ENCODE peak calls at places on chromosomes 2 and 18, in ten cellular contexts. One of them, this sample, is unnamed.

GRCh38 chr2:48900321-48901014 is 144.9 kb upstream of the LHCGR start:
- DNase-seq in right cardiac atrium: no peak
- DNase-seq in NCI-H748 treated with DMSO at 0.1 percent for 48 hours: no peak
- DNase-seq in H54: no peak
- DNase-seq in renal cortical epithelial cell: no peak
- DNase-seq in MCF 10A: no peak
- DNase-seq in C1 segment of cervical spinal cord: peak
- DNase-seq in NCI-H460: no peak
- DNase-seq in cardiac septum: no peak
- DNase-seq in activated CD4-positive, alpha-beta T cell treated with anti-CD3 and anti-CD28 coated beads for 4 hours: no peak
- DNase-seq in this sample: no peak

GRCh38 chr2:34705556-34706247 is 1106.6 kb upstream of the FAM98A start:
- DNase-seq in H54: no peak
- DNase-seq in NCI-H748 treated with DMSO at 0.1 percent for 48 hours: no peak
- DNase-seq in C1 segment of cervical spinal cord: no peak
- DNase-seq in activated CD4-positive, alpha-beta T cell treated with anti-CD3 and anti-CD28 coated beads for 4 hours: no peak
- DNase-seq in cardiac septum: no peak
- DNase-seq in NCI-H460: no peak
- DNase-seq in MCF 10A: no peak
- DNase-seq in right cardiac atrium: no peak
- DNase-seq in renal cortical epithelial cell: peak
- DNase-seq in this sample: no peak

GRCh38 chr18:36757081-36757480 is 71.7 kb downstream of the TPGS2 start:
- DNase-seq in NCI-H748 treated with DMSO at 0.1 percent for 48 hours: peak
- DNase-seq in renal cortical epithelial cell: peak
- DNase-seq in NCI-H460: peak
- DNase-seq in C1 segment of cervical spinal cord: no peak
- DNase-seq in MCF 10A: peak
- DNase-seq in H54: peak
- DNase-seq in cardiac septum: no peak
- DNase-seq in right cardiac atrium: no peak
- DNase-seq in activated CD4-positive, alpha-beta T cell treated with anti-CD3 and anti-CD28 coated beads for 4 hours: no peak
- DNase-seq in this sample: no peak

GRCh38 chr2:85549095-85549494 is 10.1 kb downstream of the MAT2A start:
- DNase-seq in H54: no peak
- DNase-seq in NCI-H748 treated with DMSO at 0.1 percent for 48 hours: no peak
- DNase-seq in right cardiac atrium: no peak
- DNase-seq in C1 segment of cervical spinal cord: no peak
- DNase-seq in cardiac septum: no peak
- DNase-seq in activated CD4-positive, alpha-beta T cell treated with anti-CD3 and anti-CD28 coated beads for 4 hours: no peak
- DNase-seq in renal cortical epithelial cell: no peak
- DNase-seq in NCI-H460: no peak
- DNase-seq in MCF 10A: no peak
- DNase-seq in this sample: no peak

GRCh38 chr18:67486534-67486933 is 30.0 kb downstream of the DSEL start:
- DNase-seq in NCI-H460: no peak
- DNase-seq in C1 segment of cervical spinal cord: no peak
- DNase-seq in MCF 10A: no peak
- DNase-seq in activated CD4-positive, alpha-beta T cell treated with anti-CD3 and anti-CD28 coated beads for 4 hours: no peak
- DNase-seq in NCI-H748 treated with DMSO at 0.1 percent for 48 hours: no peak
- DNase-seq in right cardiac atrium: no peak
- DNase-seq in renal cortical epithelial cell: no peak
- DNase-seq in cardiac septum: no peak
- DNase-seq in H54: no peak
- DNase-seq in this sample: no peak

GRCh38 chr2:74876081-74876886 is 42.4 kb downstream of the HK2 start:
- DNase-seq in NCI-H748 treated with DMSO at 0.1 percent for 48 hours: peak
- DNase-seq in MCF 10A: peak
- DNase-seq in renal cortical epithelial cell: peak
- DNase-seq in H54: peak
- DNase-seq in cardiac septum: no peak
- DNase-seq in right cardiac atrium: no peak
- DNase-seq in activated CD4-positive, alpha-beta T cell treated with anti-CD3 and anti-CD28 coated beads for 4 hours: peak
- DNase-seq in NCI-H460: peak
- DNase-seq in C1 segment of cervical spinal cord: peak
- DNase-seq in this sample: no peak

GRCh38 chr2:70957838-70958237 is 20.6 kb upstream of the ANKRD53 start:
- DNase-seq in NCI-H460: no peak
- DNase-seq in H54: no peak
- DNase-seq in renal cortical epithelial cell: no peak
- DNase-seq in right cardiac atrium: no peak
- DNase-seq in C1 segment of cervical spinal cord: no peak
- DNase-seq in NCI-H748 treated with DMSO at 0.1 percent for 48 hours: no peak
- DNase-seq in cardiac septum: no peak
- DNase-seq in MCF 10A: no peak
- DNase-seq in activated CD4-positive, alpha-beta T cell treated with anti-CD3 and anti-CD28 coated beads for 4 hours: no peak
- DNase-seq in this sample: no peak

GRCh38 chr2:238854699-238855111 is 6.8 kb downstream of the TWIST2 start:
- DNase-seq in NCI-H460: no peak
- DNase-seq in cardiac septum: no peak
- DNase-seq in activated CD4-positive, alpha-beta T cell treated with anti-CD3 and anti-CD28 coated beads for 4 hours: no peak
- DNase-seq in MCF 10A: no peak
- DNase-seq in H54: no peak
- DNase-seq in right cardiac atrium: no peak
- DNase-seq in renal cortical epithelial cell: no peak
- DNase-seq in C1 segment of cervical spinal cord: no peak
- DNase-seq in NCI-H748 treated with DMSO at 0.1 percent for 48 hours: no peak
- DNase-seq in this sample: peak

GRCh38 chr2:60413069-60413818 is 140.2 kb downstream of the BCL11A start:
- DNase-seq in right cardiac atrium: no peak
- DNase-seq in H54: no peak
- DNase-seq in activated CD4-positive, alpha-beta T cell treated with anti-CD3 and anti-CD28 coated beads for 4 hours: no peak
- DNase-seq in NCI-H748 treated with DMSO at 0.1 percent for 48 hours: no peak
- DNase-seq in renal cortical epithelial cell: no peak
- DNase-seq in C1 segment of cervical spinal cord: no peak
- DNase-seq in MCF 10A: no peak
- DNase-seq in NCI-H460: no peak
- DNase-seq in cardiac septum: no peak
- DNase-seq in this sample: no peak

GRCh38 chr2:214987261-214987660 is 151.2 kb downstream of the ABCA12 start:
- DNase-seq in C1 segment of cervical spinal cord: no peak
- DNase-seq in renal cortical epithelial cell: no peak
- DNase-seq in NCI-H460: no peak
- DNase-seq in H54: no peak
- DNase-seq in MCF 10A: no peak
- DNase-seq in right cardiac atrium: no peak
- DNase-seq in NCI-H748 treated with DMSO at 0.1 percent for 48 hours: no peak
- DNase-seq in cardiac septum: no peak
- DNase-seq in activated CD4-positive, alpha-beta T cell treated with anti-CD3 and anti-CD28 coated beads for 4 hours: no peak
- DNase-seq in this sample: no peak